ENCODE peak calls at places on chromosomes 12 and 14, in six cellular contexts. One of them, this sample, is unnamed.

GRCh38 chr12:66438601-66439000 is 136.3 kb downstream of the HELB start:
- DNase-seq in D341Med: no peak
- DNase-seq in activated effector memory CD4-positive, alpha-beta T cell treated with anti-CD3 and anti-CD28 coated beads, Interleukin-2, amount 50 U/mL, for 16 hours: no peak
- DNase-seq in C1 segment of cervical spinal cord: no peak
- DNase-seq in activated CD8-positive, alpha-beta memory T cell treated with anti-CD3 and anti-CD28 coated beads, Interleukin-2, amount 50 U/mL, for 48 hours: no peak
- DNase-seq in ecto neural progenitor cell: no peak
- DNase-seq in this sample: no peak

GRCh38 chr12:124248862-124249825 is 45.7 kb upstream of the RFLNA start:
- DNase-seq in D341Med: no peak
- DNase-seq in activated effector memory CD4-positive, alpha-beta T cell treated with anti-CD3 and anti-CD28 coated beads, Interleukin-2, amount 50 U/mL, for 16 hours: peak
- DNase-seq in C1 segment of cervical spinal cord: no peak
- DNase-seq in activated CD8-positive, alpha-beta memory T cell treated with anti-CD3 and anti-CD28 coated beads, Interleukin-2, amount 50 U/mL, for 48 hours: no peak
- DNase-seq in ecto neural progenitor cell: no peak
- DNase-seq in this sample: no peak

GRCh38 chr12:83335748-83336147 is 649.0 kb downstream of the TMTC2 start:
- DNase-seq in D341Med: no peak
- DNase-seq in activated effector memory CD4-positive, alpha-beta T cell treated with anti-CD3 and anti-CD28 coated beads, Interleukin-2, amount 50 U/mL, for 16 hours: no peak
- DNase-seq in C1 segment of cervical spinal cord: no peak
- DNase-seq in activated CD8-positive, alpha-beta memory T cell treated with anti-CD3 and anti-CD28 coated beads, Interleukin-2, amount 50 U/mL, for 48 hours: no peak
- DNase-seq in ecto neural progenitor cell: no peak
- DNase-seq in this sample: no peak

GRCh38 chr12:79521576-79521975 is 169.2 kb downstream of the PAWR start:
- DNase-seq in D341Med: no peak
- DNase-seq in activated effector memory CD4-positive, alpha-beta T cell treated with anti-CD3 and anti-CD28 coated beads, Interleukin-2, amount 50 U/mL, for 16 hours: no peak
- DNase-seq in C1 segment of cervical spinal cord: no peak
- DNase-seq in activated CD8-positive, alpha-beta memory T cell treated with anti-CD3 and anti-CD28 coated beads, Interleukin-2, amount 50 U/mL, for 48 hours: no peak
- DNase-seq in ecto neural progenitor cell: no peak
- DNase-seq in this sample: no peak

GRCh38 chr12:15883536-15883935 is 1.3 kb downstream of the STRAP start:
- DNase-seq in D341Med: no peak
- DNase-seq in activated effector memory CD4-positive, alpha-beta T cell treated with anti-CD3 and anti-CD28 coated beads, Interleukin-2, amount 50 U/mL, for 16 hours: no peak
- DNase-seq in C1 segment of cervical spinal cord: no peak
- DNase-seq in activated CD8-positive, alpha-beta memory T cell treated with anti-CD3 and anti-CD28 coated beads, Interleukin-2, amount 50 U/mL, for 48 hours: no peak
- DNase-seq in ecto neural progenitor cell: no peak
- DNase-seq in this sample: no peak

GRCh38 chr14:63896278-63896720 is 43.5 kb downstream of the SYNE2 start:
- DNase-seq in D341Med: no peak
- DNase-seq in activated effector memory CD4-positive, alpha-beta T cell treated with anti-CD3 and anti-CD28 coated beads, Interleukin-2, amount 50 U/mL, for 16 hours: no peak
- DNase-seq in C1 segment of cervical spinal cord: no peak
- DNase-seq in activated CD8-positive, alpha-beta memory T cell treated with anti-CD3 and anti-CD28 coated beads, Interleukin-2, amount 50 U/mL, for 48 hours: no peak
- DNase-seq in ecto neural progenitor cell: no peak
- DNase-seq in this sample: peak

GRCh38 chr12:102543494-102543893 is 63.1 kb upstream of the IGF1 start:
- DNase-seq in D341Med: peak
- DNase-seq in activated effector memory CD4-positive, alpha-beta T cell treated with anti-CD3 and anti-CD28 coated beads, Interleukin-2, amount 50 U/mL, for 16 hours: no peak
- DNase-seq in C1 segment of cervical spinal cord: no peak
- DNase-seq in activated CD8-positive, alpha-beta memory T cell treated with anti-CD3 and anti-CD28 coated beads, Interleukin-2, amount 50 U/mL, for 48 hours: no peak
- DNase-seq in ecto neural progenitor cell: no peak
- DNase-seq in this sample: no peak

GRCh38 chr14:89956294-89957009 is 725 bp downstream of the TDP1 start:
- DNase-seq in D341Med: no peak
- DNase-seq in activated effector memory CD4-positive, alpha-beta T cell treated with anti-CD3 and anti-CD28 coated beads, Interleukin-2, amount 50 U/mL, for 16 hours: peak
- DNase-seq in C1 segment of cervical spinal cord: peak
- DNase-seq in activated CD8-positive, alpha-beta memory T cell treated with anti-CD3 and anti-CD28 coated beads, Interleukin-2, amount 50 U/mL, for 48 hours: peak
- DNase-seq in ecto neural progenitor cell: peak
- DNase-seq in this sample: peak

GRCh38 chr12:112798019-112798760 is 6.6 kb downstream of the RPH3A start:
- DNase-seq in D341Med: no peak
- DNase-seq in activated effector memory CD4-positive, alpha-beta T cell treated with anti-CD3 and anti-CD28 coated beads, Interleukin-2, amount 50 U/mL, for 16 hours: no peak
- DNase-seq in C1 segment of cervical spinal cord: peak
- DNase-seq in activated CD8-positive, alpha-beta memory T cell treated with anti-CD3 and anti-CD28 coated beads, Interleukin-2, amount 50 U/mL, for 48 hours: no peak
- DNase-seq in ecto neural progenitor cell: no peak
- DNase-seq in this sample: no peak

GRCh38 chr14:96067985-96068930 is 29.1 kb downstream of the C14orf132 start:
- DNase-seq in D341Med: no peak
- DNase-seq in activated effector memory CD4-positive, alpha-beta T cell treated with anti-CD3 and anti-CD28 coated beads, Interleukin-2, amount 50 U/mL, for 16 hours: no peak
- DNase-seq in C1 segment of cervical spinal cord: no peak
- DNase-seq in activated CD8-positive, alpha-beta memory T cell treated with anti-CD3 and anti-CD28 coated beads, Interleukin-2, amount 50 U/mL, for 48 hours: no peak
- DNase-seq in ecto neural progenitor cell: no peak
- DNase-seq in this sample: no peak

GRCh38 chr12:116352315-116352835 is 74.9 kb upstream of the MED13L start:
- DNase-seq in D341Med: no peak
- DNase-seq in activated effector memory CD4-positive, alpha-beta T cell treated with anti-CD3 and anti-CD28 coated beads, Interleukin-2, amount 50 U/mL, for 16 hours: peak
- DNase-seq in C1 segment of cervical spinal cord: no peak
- DNase-seq in activated CD8-positive, alpha-beta memory T cell treated with anti-CD3 and anti-CD28 coated beads, Interleukin-2, amount 50 U/mL, for 48 hours: no peak
- DNase-seq in ecto neural progenitor cell: no peak
- DNase-seq in this sample: no peak

GRCh38 chr12:42213023-42213422 is 25.0 kb downstream of the YAF2 start:
- DNase-seq in D341Med: peak
- DNase-seq in activated effector memory CD4-positive, alpha-beta T cell treated with anti-CD3 and anti-CD28 coated beads, Interleukin-2, amount 50 U/mL, for 16 hours: no peak
- DNase-seq in C1 segment of cervical spinal cord: no peak
- DNase-seq in activated CD8-positive, alpha-beta memory T cell treated with anti-CD3 and anti-CD28 coated beads, Interleukin-2, amount 50 U/mL, for 48 hours: no peak
- DNase-seq in ecto neural progenitor cell: no peak
- DNase-seq in this sample: no peak

GRCh38 chr12:49055978-49056754 is 4.4 kb downstream of the KMT2D start:
- DNase-seq in D341Med: peak
- DNase-seq in activated effector memory CD4-positive, alpha-beta T cell treated with anti-CD3 and anti-CD28 coated beads, Interleukin-2, amount 50 U/mL, for 16 hours: peak
- DNase-seq in C1 segment of cervical spinal cord: peak
- DNase-seq in activated CD8-positive, alpha-beta memory T cell treated with anti-CD3 and anti-CD28 coated beads, Interleukin-2, amount 50 U/mL, for 48 hours: peak
- DNase-seq in ecto neural progenitor cell: peak
- DNase-seq in this sample: no peak

GRCh38 chr12:76518699-76519098 is 40.9 kb downstream of the OSBPL8 start:
- DNase-seq in D341Med: no peak
- DNase-seq in activated effector memory CD4-positive, alpha-beta T cell treated with anti-CD3 and anti-CD28 coated beads, Interleukin-2, amount 50 U/mL, for 16 hours: no peak
- DNase-seq in C1 segment of cervical spinal cord: no peak
- DNase-seq in activated CD8-positive, alpha-beta memory T cell treated with anti-CD3 and anti-CD28 coated beads, Interleukin-2, amount 50 U/mL, for 48 hours: no peak
- DNase-seq in ecto neural progenitor cell: no peak
- DNase-seq in this sample: no peak

GRCh38 chr12:125185740-125186470 is 120.7 kb downstream of the AACS start:
- DNase-seq in D341Med: peak
- DNase-seq in activated effector memory CD4-positive, alpha-beta T cell treated with anti-CD3 and anti-CD28 coated beads, Interleukin-2, amount 50 U/mL, for 16 hours: peak
- DNase-seq in C1 segment of cervical spinal cord: peak
- DNase-seq in activated CD8-positive, alpha-beta memory T cell treated with anti-CD3 and anti-CD28 coated beads, Interleukin-2, amount 50 U/mL, for 48 hours: peak
- DNase-seq in ecto neural progenitor cell: peak
- DNase-seq in this sample: no peak

GRCh38 chr12:38502016-38502415 is 185.4 kb downstream of the ALG10B start:
- DNase-seq in D341Med: no peak
- DNase-seq in activated effector memory CD4-positive, alpha-beta T cell treated with anti-CD3 and anti-CD28 coated beads, Interleukin-2, amount 50 U/mL, for 16 hours: no peak
- DNase-seq in C1 segment of cervical spinal cord: no peak
- DNase-seq in activated CD8-positive, alpha-beta memory T cell treated with anti-CD3 and anti-CD28 coated beads, Interleukin-2, amount 50 U/mL, for 48 hours: no peak
- DNase-seq in ecto neural progenitor cell: no peak
- DNase-seq in this sample: no peak

GRCh38 chr14:59585891-59586554 is 9.4 kb upstream of the CCDC175 start:
- DNase-seq in D341Med: no peak
- DNase-seq in activated effector memory CD4-positive, alpha-beta T cell treated with anti-CD3 and anti-CD28 coated beads, Interleukin-2, amount 50 U/mL, for 16 hours: no peak
- DNase-seq in C1 segment of cervical spinal cord: no peak
- DNase-seq in activated CD8-positive, alpha-beta memory T cell treated with anti-CD3 and anti-CD28 coated beads, Interleukin-2, amount 50 U/mL, for 48 hours: no peak
- DNase-seq in ecto neural progenitor cell: no peak
- DNase-seq in this sample: no peak

This sample was measured in thoracic aorta.